ENCODE peak calls at places on chromosome 22, in nine cellular contexts. One of them, this sample, is unnamed.

GRCh38 chr22:27318516-27318915 is 483.0 kb downstream of the MN1 start:
- DNase-seq in astrocyte: peak; percentile 91
- DNase-seq in dorsolateral prefrontal cortex: no peak
- DNase-seq in coronary artery: no peak
- DNase-seq in lung: no peak
- DNase-seq in left ventricle myocardium inferior: peak; percentile 30
- DNase-seq in heart left ventricle: no peak
- DNase-seq in fibroblast of lung: peak; percentile 35
- DNase-seq in pancreas: no peak
- DNase-seq in this sample: no peak

GRCh38 chr22:48096846-48097665 is 1334.6 kb downstream of the TBC1D22A start:
- DNase-seq in fibroblast of lung: no peak
- DNase-seq in left ventricle myocardium inferior: no peak
- DNase-seq in heart left ventricle: no peak
- DNase-seq in dorsolateral prefrontal cortex: no peak
- DNase-seq in pancreas: no peak
- DNase-seq in coronary artery: peak; percentile 53
- DNase-seq in lung: no peak
- DNase-seq in astrocyte: no peak
- DNase-seq in this sample: no peak

GRCh38 chr22:33302049-33302545 is 243.9 kb upstream of the SYN3 start:
- DNase-seq in astrocyte: peak; percentile 18
- DNase-seq in lung: peak; percentile 72
- DNase-seq in coronary artery: peak; percentile 75
- DNase-seq in dorsolateral prefrontal cortex: peak; percentile 93
- DNase-seq in pancreas: peak; percentile 78
- DNase-seq in fibroblast of lung: peak; percentile 68
- DNase-seq in heart left ventricle: peak; percentile 89
- DNase-seq in left ventricle myocardium inferior: peak; percentile 84
- DNase-seq in this sample: peak; percentile 30

GRCh38 chr22:42335839-42336378 is 65.5 kb upstream of the TCF20 start:
- DNase-seq in heart left ventricle: no peak
- DNase-seq in dorsolateral prefrontal cortex: no peak
- DNase-seq in left ventricle myocardium inferior: no peak
- DNase-seq in fibroblast of lung: no peak
- DNase-seq in astrocyte: no peak
- DNase-seq in lung: no peak
- DNase-seq in coronary artery: no peak
- DNase-seq in pancreas: no peak
- DNase-seq in this sample: no peak

GRCh38 chr22:25682071-25682470 is 59.9 kb upstream of the MYO18B start:
- DNase-seq in lung: no peak
- DNase-seq in coronary artery: no peak
- DNase-seq in left ventricle myocardium inferior: no peak
- DNase-seq in pancreas: no peak
- DNase-seq in fibroblast of lung: no peak
- DNase-seq in heart left ventricle: no peak
- DNase-seq in dorsolateral prefrontal cortex: no peak
- DNase-seq in astrocyte: no peak
- DNase-seq in this sample: no peak

GRCh38 chr22:28978158-28978557 is 83.5 kb downstream of the C22orf31 start:
- DNase-seq in dorsolateral prefrontal cortex: peak; percentile 46
- DNase-seq in astrocyte: peak; percentile 65
- DNase-seq in lung: no peak
- DNase-seq in pancreas: no peak
- DNase-seq in coronary artery: no peak
- DNase-seq in heart left ventricle: no peak
- DNase-seq in fibroblast of lung: no peak
- DNase-seq in left ventricle myocardium inferior: peak; percentile 19
- DNase-seq in this sample: peak; percentile 31

GRCh38 chr22:37457093-37457893 is 28.9 kb downstream of the MFNG start:
- DNase-seq in heart left ventricle: peak; percentile 79
- DNase-seq in pancreas: peak; percentile 87
- DNase-seq in lung: peak; percentile 85
- DNase-seq in coronary artery: no peak
- DNase-seq in left ventricle myocardium inferior: peak; percentile 62
- DNase-seq in dorsolateral prefrontal cortex: peak; percentile 81
- DNase-seq in astrocyte: no peak
- DNase-seq in fibroblast of lung: peak; percentile 53
- DNase-seq in this sample: peak; percentile 65

GRCh38 chr22:29456211-29456671 is 17.9 kb downstream of the RFPL1 start:
- DNase-seq in left ventricle myocardium inferior: no peak
- DNase-seq in lung: no peak
- DNase-seq in dorsolateral prefrontal cortex: no peak
- DNase-seq in heart left ventricle: no peak
- DNase-seq in astrocyte: peak; percentile 83
- DNase-seq in coronary artery: no peak
- DNase-seq in pancreas: no peak
- DNase-seq in fibroblast of lung: no peak
- DNase-seq in this sample: no peak

GRCh38 chr22:48896766-48897637 is 930.7 kb downstream of the BRD1 start:
- DNase-seq in fibroblast of lung: no peak
- DNase-seq in astrocyte: no peak
- DNase-seq in pancreas: no peak
- DNase-seq in dorsolateral prefrontal cortex: peak; percentile 26
- DNase-seq in coronary artery: no peak
- DNase-seq in lung: no peak
- DNase-seq in left ventricle myocardium inferior: no peak
- DNase-seq in heart left ventricle: no peak
- DNase-seq in this sample: no peak

GRCh38 chr22:28029201-28029948 is 110.3 kb upstream of the PITPNB start:
- DNase-seq in heart left ventricle: peak; percentile 64
- DNase-seq in fibroblast of lung: peak; percentile 65
- DNase-seq in coronary artery: peak; percentile 71
- DNase-seq in lung: peak; percentile 59
- DNase-seq in pancreas: peak; percentile 85
- DNase-seq in astrocyte: peak; percentile 46
- DNase-seq in dorsolateral prefrontal cortex: no peak
- DNase-seq in left ventricle myocardium inferior: peak; percentile 45
- DNase-seq in this sample: no peak

GRCh38 chr22:43289551-43289963 is 53.6 kb downstream of the SCUBE1 start:
- DNase-seq in fibroblast of lung: peak; percentile 11
- DNase-seq in astrocyte: no peak
- DNase-seq in heart left ventricle: no peak
- DNase-seq in dorsolateral prefrontal cortex: no peak
- DNase-seq in lung: no peak
- DNase-seq in left ventricle myocardium inferior: no peak
- DNase-seq in pancreas: no peak
- DNase-seq in coronary artery: no peak
- DNase-seq in this sample: no peak

GRCh38 chr22:43731986-43732385 is 80.1 kb downstream of the EFCAB6 start:
- DNase-seq in coronary artery: no peak
- DNase-seq in heart left ventricle: no peak
- DNase-seq in fibroblast of lung: no peak
- DNase-seq in pancreas: no peak
- DNase-seq in dorsolateral prefrontal cortex: no peak
- DNase-seq in left ventricle myocardium inferior: no peak
- DNase-seq in astrocyte: no peak
- DNase-seq in lung: no peak
- DNase-seq in this sample: no peak

GRCh38 chr22:27918351-27919221 is 470 bp downstream of the PITPNB start:
- DNase-seq in heart left ventricle: peak; percentile 79
- DNase-seq in lung: peak; percentile 50
- DNase-seq in astrocyte: peak; percentile 49
- DNase-seq in left ventricle myocardium inferior: peak; percentile 46
- DNase-seq in pancreas: peak; percentile 69
- DNase-seq in fibroblast of lung: peak; percentile 58
- DNase-seq in coronary artery: peak; percentile 83
- DNase-seq in dorsolateral prefrontal cortex: peak; percentile 44
- DNase-seq in this sample: peak; percentile 52

GRCh38 chr22:45657701-45658100 is 13.9 kb upstream of the ATXN10 start:
- DNase-seq in fibroblast of lung: no peak
- DNase-seq in left ventricle myocardium inferior: no peak
- DNase-seq in heart left ventricle: no peak
- DNase-seq in coronary artery: no peak
- DNase-seq in pancreas: no peak
- DNase-seq in dorsolateral prefrontal cortex: no peak
- DNase-seq in astrocyte: no peak
- DNase-seq in lung: no peak
- DNase-seq in this sample: no peak

GRCh38 chr22:48702573-48703264 is 1125.0 kb downstream of the BRD1 start:
- DNase-seq in left ventricle myocardium inferior: peak; percentile 12
- DNase-seq in heart left ventricle: peak; percentile 61
- DNase-seq in pancreas: peak; percentile 65
- DNase-seq in astrocyte: no peak
- DNase-seq in dorsolateral prefrontal cortex: peak; percentile 83
- DNase-seq in lung: no peak
- DNase-seq in coronary artery: no peak
- DNase-seq in fibroblast of lung: no peak
- DNase-seq in this sample: no peak

GRCh38 chr22:46105494-46106278 is 44.6 kb upstream of the PPARA start:
- DNase-seq in dorsolateral prefrontal cortex: no peak
- DNase-seq in astrocyte: peak; percentile 93
- DNase-seq in coronary artery: no peak
- DNase-seq in fibroblast of lung: peak; percentile 65
- DNase-seq in pancreas: peak; percentile 84
- DNase-seq in lung: no peak
- DNase-seq in heart left ventricle: no peak
- DNase-seq in left ventricle myocardium inferior: peak; percentile 46
- DNase-seq in this sample: peak; percentile 65

DNA sequence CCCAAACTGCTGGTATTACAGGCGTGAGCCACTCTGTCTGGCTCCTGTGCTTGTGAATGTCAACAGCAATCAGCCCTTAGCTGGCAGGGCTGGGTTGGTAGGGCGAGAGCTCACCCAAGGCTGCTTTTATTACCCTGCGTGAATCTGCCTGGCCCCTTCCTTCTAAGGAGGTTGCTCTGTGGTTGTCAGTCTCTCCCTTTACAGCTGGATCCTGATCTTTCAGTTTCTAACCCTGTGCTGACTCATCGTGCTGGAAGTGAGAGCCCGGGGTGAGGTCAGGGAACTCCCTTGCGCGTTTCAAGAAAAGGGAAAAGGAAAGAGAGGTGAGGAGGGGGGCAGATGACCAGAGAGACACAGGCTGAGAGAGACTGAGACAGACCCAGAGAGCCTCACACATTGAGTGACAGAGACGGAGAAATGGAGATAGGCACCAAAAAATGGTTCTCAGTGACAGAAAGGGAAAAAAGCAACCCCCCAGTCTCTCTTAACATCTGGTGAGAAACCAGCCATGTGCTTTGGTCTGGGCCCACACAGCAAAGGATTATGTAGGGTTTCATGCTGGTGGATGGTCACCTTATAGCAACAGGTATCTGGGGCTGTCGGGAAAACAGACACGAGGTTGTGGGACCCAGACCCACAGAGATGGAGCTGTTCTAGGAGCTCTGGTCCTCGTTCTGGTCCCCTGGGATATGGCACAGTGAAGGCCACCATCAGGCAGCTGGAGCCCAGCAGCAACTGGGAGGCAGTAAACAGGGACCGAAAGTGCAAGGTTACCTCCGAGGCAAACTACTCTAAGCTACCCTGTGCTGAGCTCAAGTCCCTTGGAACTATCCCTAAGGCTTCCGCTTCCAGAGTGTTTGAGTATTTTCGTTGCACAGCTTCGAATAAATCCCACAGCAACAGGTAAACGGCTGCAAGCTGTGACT is 2.5 kb downstream of the TCN2 start:
- DNase-seq in heart left ventricle: no peak
- DNase-seq in fibroblast of lung: peak; percentile 88
- DNase-seq in lung: peak; percentile 48
- DNase-seq in pancreas: no peak
- DNase-seq in dorsolateral prefrontal cortex: no peak
- DNase-seq in coronary artery: no peak
- DNase-seq in astrocyte: peak; percentile 72
- DNase-seq in left ventricle myocardium inferior: peak; percentile 33
- DNase-seq in this sample: peak; percentile 89
- H3K27ac ChIP-seq in heart left ventricle: peak overlapping the region; percentile 49
- H3K27ac ChIP-seq in fibroblast of lung: peak overlapping the region; percentile 27
- H3K27ac ChIP-seq in lung: peak overlapping the region; percentile 79
- H3K27ac ChIP-seq in pancreas: peak overlapping the region; percentile 6
- H3K27ac ChIP-seq in dorsolateral prefrontal cortex: peak overlapping the region; percentile 44
- H3K27ac ChIP-seq in coronary artery: peak overlapping the region; percentile 70
- H3K27ac ChIP-seq in astrocyte: no peak overlapping the region
- H3K27ac ChIP-seq in left ventricle myocardium inferior: peak overlapping the region; percentile 88
- H3K27ac ChIP-seq in this sample: peak overlapping the region; percentile 76

DNA sequence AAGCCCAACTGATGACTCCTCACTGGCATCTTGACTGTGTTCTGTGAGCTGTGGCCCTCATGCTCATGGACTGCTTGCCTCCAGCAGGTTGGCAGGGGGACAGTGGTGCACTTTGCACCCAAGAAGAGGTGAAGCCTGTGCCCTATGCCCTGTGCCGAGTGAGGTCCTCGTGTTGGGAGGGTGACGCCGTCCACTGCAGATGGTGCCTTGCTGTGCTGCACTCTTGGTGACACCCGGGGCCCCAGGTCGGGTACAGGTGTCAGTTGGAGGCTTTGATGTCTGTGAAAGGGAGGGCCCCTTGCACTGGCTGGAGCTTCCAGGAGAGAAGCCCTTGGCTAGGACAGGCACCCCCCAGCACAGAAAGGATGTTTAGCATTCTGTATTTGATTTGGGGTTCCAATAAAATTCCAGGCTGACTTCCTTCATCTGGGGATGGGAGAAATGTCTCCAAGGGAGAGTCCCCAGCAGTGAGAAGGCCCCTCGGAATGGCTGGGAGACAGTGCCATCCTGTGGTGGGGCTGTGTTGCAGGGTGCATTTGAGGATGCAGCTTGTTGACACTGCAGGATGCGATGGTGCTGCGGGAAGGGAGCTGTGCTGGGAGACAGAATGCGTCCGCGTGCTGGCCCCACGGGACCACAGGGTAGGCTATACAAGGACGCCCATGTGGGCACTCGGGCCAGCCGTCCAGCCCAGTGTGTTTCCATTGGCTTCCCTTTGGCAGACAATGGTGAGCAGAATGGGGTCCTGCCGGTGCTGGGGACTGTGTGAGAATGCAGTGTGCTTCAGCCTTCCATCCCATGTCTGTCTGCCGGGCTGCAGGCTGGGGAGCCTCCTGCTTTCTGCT is 2.5 kb upstream of the ZDHHC8 start:
- DNase-seq in lung: no peak
- DNase-seq in heart left ventricle: no peak
- DNase-seq in astrocyte: no peak
- DNase-seq in left ventricle myocardium inferior: no peak
- DNase-seq in coronary artery: no peak
- DNase-seq in fibroblast of lung: peak; percentile 26
- DNase-seq in dorsolateral prefrontal cortex: no peak
- DNase-seq in pancreas: no peak
- DNase-seq in this sample: no peak
- TF ChIP-seq CTCF in lung: peak; percentile 2
- TF ChIP-seq CTCF in heart left ventricle: peak; percentile 28
- TF ChIP-seq CTCF in astrocyte: peak; percentile 14
- TF ChIP-seq CTCF in left ventricle myocardium inferior: peak; percentile 49
- TF ChIP-seq CTCF in coronary artery: no peak
- TF ChIP-seq CTCF in fibroblast of lung: peak; percentile 20
- TF ChIP-seq CTCF in dorsolateral prefrontal cortex: peak; percentile 33
- TF ChIP-seq CTCF in pancreas: no peak
- TF ChIP-seq CTCF in this sample: peak; percentile 14

GRCh38 chr22:34599567-34599966 is 466.4 kb upstream of the ISX start:
- DNase-seq in coronary artery: no peak
- DNase-seq in dorsolateral prefrontal cortex: no peak
- DNase-seq in astrocyte: no peak
- DNase-seq in lung: no peak
- DNase-seq in left ventricle myocardium inferior: no peak
- DNase-seq in heart left ventricle: no peak
- DNase-seq in pancreas: no peak
- DNase-seq in fibroblast of lung: no peak
- DNase-seq in this sample: no peak
- H3K27ac ChIP-seq in coronary artery: no peak overlapping the region
- H3K27ac ChIP-seq in dorsolateral prefrontal cortex: no peak overlapping the region
- H3K27ac ChIP-seq in astrocyte: no peak overlapping the region
- H3K27ac ChIP-seq in lung: no peak overlapping the region
- H3K27ac ChIP-seq in left ventricle myocardium inferior: no peak overlapping the region
- H3K27ac ChIP-seq in heart left ventricle: no peak overlapping the region
- H3K27ac ChIP-seq in pancreas: no peak overlapping the region
- H3K27ac ChIP-seq in fibroblast of lung: no peak overlapping the region
- H3K27ac ChIP-seq in this sample: no peak overlapping the region

GRCh38 chr22:35991168-35991567 is 37.5 kb downstream of the RBFOX2 start:
- DNase-seq in astrocyte: peak; percentile 68
- DNase-seq in coronary artery: no peak
- DNase-seq in fibroblast of lung: peak; percentile 88
- DNase-seq in lung: no peak
- DNase-seq in pancreas: no peak
- DNase-seq in heart left ventricle: no peak
- DNase-seq in left ventricle myocardium inferior: no peak
- DNase-seq in dorsolateral prefrontal cortex: no peak
- DNase-seq in this sample: no peak
- TF ChIP-seq CTCF in astrocyte: no peak
- TF ChIP-seq CTCF in coronary artery: no peak
- TF ChIP-seq CTCF in fibroblast of lung: no peak
- TF ChIP-seq CTCF in lung: no peak
- TF ChIP-seq CTCF in pancreas: no peak
- TF ChIP-seq CTCF in heart left ventricle: no peak
- TF ChIP-seq CTCF in left ventricle myocardium inferior: no peak
- TF ChIP-seq CTCF in dorsolateral prefrontal cortex: no peak
- TF ChIP-seq CTCF in this sample: no peak

This sample was measured in RWPE1.